ENCODE peak calls at places on chromosome 3, in six cellular contexts. W is mesothelial cell of epicardium, V is uterus, H is GM23338, K is dorsolateral prefrontal cortex, X is AG09309. U is an unnamed sample.

GRCh38 chr3:151630938-151631417 is 102.7 kb upstream of the AADACL2 start:
- DNase-seq in W (no peak), V (no peak), H (no peak), K (no peak), X (peak; percentile 8), U (no peak)

GRCh38 chr3:108255131-108255530 is 32.9 kb upstream of the IFT57 start:
- DNase-seq in W (no peak), V (no peak), H (no peak), K (no peak), X (no peak), U (no peak)

GRCh38 chr3:43032217-43032545 is 53.1 kb downstream of the GASK1A start:
- DNase-seq in W (no peak), V (no peak), H (no peak), K (no peak), X (no peak), U (no peak)

GRCh38 chr3:151346292-151346691 is 16.9 kb upstream of the P2RY13 start:
- DNase-seq in W (no peak), V (no peak), H (no peak), K (no peak), X (no peak), U (no peak)

GRCh38 chr3:151226088-151226563 is 23.1 kb upstream of the GPR171 start:
- DNase-seq in W (no peak), V (no peak), H (no peak), K (no peak), X (peak; percentile 82), U (no peak)

GRCh38 chr3:25505581-25505980 is 77.5 kb downstream of the RARB start:
- DNase-seq in W (no peak), V (no peak), H (no peak), K (no peak), X (no peak), U (no peak)

GRCh38 chr3:36944012-36944640 is 728 bp downstream of the TRANK1 start:
- DNase-seq in W (peak; percentile 79), V (peak; percentile 56), H (peak; percentile 78), K (peak; percentile 69), X (no peak), U (peak; percentile 53)

GRCh38 chr3:179971280-179971679 is 65.5 kb downstream of the PEX5L start:
- DNase-seq in W (no peak), V (no peak), H (no peak), K (no peak), X (no peak), U (no peak)

GRCh38 chr3:40477671-40478070 is 749 bp downstream of the ZNF619 start:
- DNase-seq in W (no peak), V (no peak), H (no peak), K (no peak), X (no peak), U (no peak)

GRCh38 chr3:11618897-11619296 is 24.8 kb downstream of the VGLL4 start:
- DNase-seq in W (no peak), V (no peak), H (no peak), K (no peak), X (no peak), U (no peak)

GRCh38 chr3:46097691-46098241 is 70.5 kb upstream of the XCR1 start:
- DNase-seq in W (no peak), V (peak; percentile 59), H (no peak), K (no peak), X (no peak), U (peak; percentile 45)

DNA sequence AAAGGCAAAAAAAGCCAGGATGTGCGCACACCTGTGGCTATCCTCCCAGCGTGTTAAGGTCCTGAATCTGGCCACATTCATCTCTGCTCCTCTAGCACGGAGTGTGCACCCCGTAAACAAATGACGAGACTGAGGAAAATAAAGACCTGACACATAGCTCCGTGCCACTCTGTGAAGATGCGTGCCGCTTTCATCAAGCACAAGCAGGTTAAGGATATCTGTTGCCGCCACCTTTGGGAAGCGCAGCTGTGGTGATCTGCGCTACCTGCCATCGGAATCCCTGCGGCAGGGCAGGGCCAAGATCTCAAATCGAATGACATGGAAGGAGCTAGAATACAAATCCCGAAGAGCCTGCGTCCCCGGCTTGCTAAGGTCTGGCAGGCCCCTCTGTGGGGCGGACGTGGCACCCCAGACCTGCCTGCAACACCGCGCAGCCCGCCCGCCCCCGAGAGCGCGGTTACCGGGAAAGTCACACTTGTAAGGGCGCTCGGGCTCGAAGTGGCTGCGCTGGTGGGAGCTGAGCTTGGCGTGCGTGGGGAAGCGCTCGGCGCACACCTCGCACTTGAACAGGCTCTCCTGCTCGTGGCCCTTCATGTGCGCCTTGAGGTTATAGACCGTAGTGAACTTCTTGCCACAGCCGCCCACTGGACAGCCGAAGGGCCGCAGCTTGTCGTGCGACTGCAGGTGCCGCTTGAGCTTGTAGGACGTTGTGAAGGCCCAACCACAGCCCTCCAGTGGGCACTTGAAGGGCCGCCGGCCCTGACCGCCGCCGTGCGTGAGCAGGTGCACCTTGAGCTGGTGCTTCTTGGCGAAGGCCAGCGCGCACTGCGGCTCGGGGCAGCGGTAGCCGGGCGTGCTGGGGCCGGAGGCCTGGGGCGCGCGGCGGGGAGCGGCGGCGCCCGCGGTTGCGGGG is 937 bp downstream of the ZXDC start:
- DNase-seq in W (peak; percentile 57), V (peak; percentile 28), H (peak; percentile 65), K (peak; percentile 30), X (no peak), U (peak; percentile 59)
- TF ChIP-seq CTCF in W (no peak), V (no peak), H (no peak), K (no peak), X (peak; percentile 7), U (no peak)

GRCh38 chr3:59308684-59309083 is 258.9 kb upstream of the CFAP20DC start:
- DNase-seq in W (no peak), V (no peak), H (peak; percentile 28), K (no peak), X (no peak), U (no peak)
- TF ChIP-seq CTCF in W (no peak), V (no peak), H (peak; percentile 42), K (no peak), X (peak; percentile 2), U (no peak)

GRCh38 chr3:117549716-117550115 is 840.1 kb downstream of the TUSC7 start:
- DNase-seq in W (no peak), V (no peak), H (no peak), K (no peak), X (no peak), U (no peak)
- TF ChIP-seq CTCF in W (peak; percentile 26), V (no peak), H (peak; percentile 39), K (peak; percentile 55), X (no peak), U (no peak)

GRCh38 chr3:149390772-149391212 is 13.3 kb upstream of the TM4SF1 start:
- DNase-seq in W (no peak), V (no peak), H (no peak), K (no peak), X (no peak), U (no peak)

GRCh38 chr3:149395107-149396089 is 17.9 kb upstream of the TM4SF1 start:
- DNase-seq in W (no peak), V (no peak), H (no peak), K (no peak), X (no peak), U (no peak)

GRCh38 chr3:149391960-149392359 is 14.5 kb upstream of the TM4SF1 start:
- DNase-seq in W (no peak), V (no peak), H (no peak), K (no peak), X (no peak), U (no peak)

GRCh38 chr3:149396476-149396875 is 19.0 kb upstream of the TM4SF1 start:
- DNase-seq in W (no peak), V (no peak), H (no peak), K (no peak), X (no peak), U (no peak)

DNA sequence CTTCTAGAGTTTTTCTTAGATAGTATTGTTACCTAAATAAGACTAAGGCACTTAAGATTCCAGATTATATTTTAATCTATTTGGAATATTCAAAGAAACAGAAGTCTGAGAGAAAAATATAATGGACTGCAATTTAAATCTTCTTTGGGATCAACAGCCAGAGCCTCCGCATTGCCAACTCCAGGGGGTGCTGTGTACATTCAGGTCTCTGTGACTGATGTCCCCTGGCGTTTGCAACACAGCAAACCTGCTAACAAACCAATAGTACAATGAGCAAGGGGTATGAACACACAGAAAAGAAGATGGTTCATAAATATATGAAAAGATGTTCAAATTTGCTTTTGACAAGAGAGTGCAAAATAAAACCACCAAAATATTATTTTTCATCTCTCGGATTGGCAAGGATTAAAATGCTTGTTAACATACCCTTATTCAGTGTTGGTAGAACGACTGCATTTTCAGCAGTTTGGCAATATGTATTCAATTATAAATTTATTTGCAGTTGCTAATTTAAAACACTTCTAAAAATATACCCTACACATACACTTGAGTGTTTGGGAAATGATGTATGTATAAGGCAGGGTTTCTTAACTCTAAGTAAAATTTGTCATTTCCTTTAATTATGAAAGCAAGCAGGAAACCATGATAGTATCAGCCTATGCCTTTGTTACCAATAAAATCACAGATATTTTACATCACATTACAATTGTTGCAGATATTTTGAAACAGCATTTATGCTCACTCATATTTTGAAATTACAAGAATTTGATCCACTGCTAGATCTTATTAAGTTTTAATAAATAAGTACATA is 16.1 kb upstream of the TM4SF1 start:
- DNase-seq in W (no peak), V (peak; percentile 62), H (peak; percentile 88), K (no peak), X (peak; percentile 52), U (peak; percentile 60)
- TF ChIP-seq CTCF in W (peak; percentile 61), V (peak; percentile 71), H (peak; percentile 97), K (peak; percentile 73), X (peak; percentile 93), U (peak; percentile 75)

DNA sequence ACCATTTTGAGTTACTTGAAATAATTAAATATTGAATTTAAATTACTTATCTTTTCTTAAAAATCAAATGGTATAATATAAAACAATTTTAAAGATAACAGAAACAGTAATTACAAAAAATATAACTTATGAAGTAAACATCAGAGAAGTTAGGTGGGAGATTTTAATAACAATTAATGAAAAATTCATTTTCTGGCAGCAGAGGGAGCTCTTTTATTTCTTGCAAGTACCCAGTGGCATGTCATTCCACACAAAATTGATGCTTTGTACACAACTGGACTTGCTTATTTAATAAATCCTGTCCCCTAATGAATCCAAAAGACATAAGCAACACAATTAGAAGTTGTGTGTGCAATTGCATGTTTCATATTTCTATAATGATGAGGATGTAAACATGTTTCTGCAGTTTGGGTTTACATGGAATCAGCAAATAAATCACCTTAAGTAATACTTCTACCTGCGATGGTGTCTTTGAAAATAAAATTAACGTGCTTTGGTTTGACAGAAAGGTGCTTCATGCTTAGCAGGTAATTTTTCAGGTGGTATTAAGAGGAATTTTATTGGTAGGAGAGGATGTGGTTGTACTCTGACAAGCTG is 861.3 kb downstream of the ZPLD1 start:
- DNase-seq in W (no peak), V (no peak), H (peak; percentile 37), K (no peak), X (peak; percentile 0), U (no peak)
- TF ChIP-seq CTCF in W (no peak), V (no peak), H (peak; percentile 54), K (peak; percentile 52), X (peak; percentile 6), U (peak; percentile 32)

GRCh38 chr3:44883213-44883955 is 9.0 kb downstream of the TGM4 start:
- DNase-seq in W (no peak), V (no peak), H (peak; percentile 26), K (no peak), X (no peak), U (no peak)
- TF ChIP-seq CTCF in W (no peak), V (no peak), H (peak; percentile 23), K (no peak), X (no peak), U (no peak)

U was measured in GM10248.